ENCODE peak calls at places on chromosomes 3 and 15, in five cellular contexts. S is fibroblast of lung, D is HCT116, T is neural progenitor cell, P is mammary epithelial cell. J is an unnamed sample. For H3K36me3 and H3K4me1, the result is how much of the 10 kb centered on the place peaks cover.

GRCh38 chr3:176848431-176849214 is 348.7 kb downstream of the TBL1XR1 start:
- DNase-seq in S (no peak), D (no peak), T (no peak), P (peak), J (peak)

GRCh38 chr3:22971497-22971896 is 231.6 kb upstream of the UBE2E2 start:
- DNase-seq in S (no peak), D (no peak), T (peak), P (no peak), J (no peak)

GRCh38 chr3:189637755-189638154 is 6.6 kb downstream of the TP63 start:
- DNase-seq in S (no peak), D (no peak), T (no peak), P (no peak), J (no peak)

GRCh38 chr3:142647856-142648255 is 51.7 kb downstream of the PLS1 start:
- DNase-seq in S (no peak), D (peak), T (no peak), P (peak), J (no peak)

GRCh38 chr3:33152363-33153360 is 38.8 kb downstream of the CRTAP start:
- DNase-seq in S (no peak), D (no peak), T (no peak), P (peak), J (no peak)

GRCh38 chr15:48059786-48060185 is 61.0 kb upstream of the SLC24A5 start:
- DNase-seq in S (peak), D (no peak), T (no peak), P (no peak), J (peak)

GRCh38 chr15:63870403-63871209 is 36.9 kb upstream of the HERC1 start:
- DNase-seq in S (peak), D (no peak), T (peak), P (peak), J (peak)

GRCh38 chr15:63014578-63014977 is 28.0 kb upstream of the TPM1 start:
- DNase-seq in S (no peak), D (no peak), T (no peak), P (no peak), J (no peak)

GRCh38 chr3:11560746-11561145 is 83.0 kb downstream of the VGLL4 start:
- DNase-seq in S (peak), D (no peak), T (no peak), P (no peak), J (no peak)

GRCh38 chr3:51962854-51963530 is 4.3 kb downstream of the PCBP4 start:
- DNase-seq in S (no peak), D (no peak), T (no peak), P (no peak), J (no peak)

GRCh38 chr3:37902674-37903073 is 41.0 kb downstream of the CTDSPL start:
- DNase-seq in S (no peak), D (no peak), T (no peak), P (no peak), J (no peak)

GRCh38 chr3:12966847-12967750 is 106.1 kb downstream of the IQSEC1 start:
- DNase-seq in S (peak), D (no peak), T (no peak), P (peak), J (peak)

GRCh38 chr15:82812994-82813393 is 3.6 kb downstream of the WHAMM start:
- DNase-seq in S (no peak), D (no peak), T (no peak), P (no peak), J (peak)

GRCh38 chr3:119831022-119831421 is 49.1 kb downstream of the NR1I2 start:
- DNase-seq in S (no peak), D (no peak), T (no peak), P (no peak), J (no peak)

GRCh38 chr15:98896002-98896721 is 111.4 kb downstream of the PGPEP1L start:
- DNase-seq in S (peak), D (no peak), T (no peak), P (peak), J (peak)

GRCh38 chr3:192930585-192930984 is 12.9 kb upstream of the MB21D2 start:
- DNase-seq in S (no peak), D (no peak), T (no peak), P (peak), J (no peak)

GRCh38 chr15:34213690-34214089 is 3.8 kb upstream of the KATNBL1 start:
- DNase-seq in S (no peak), D (no peak), T (no peak), P (no peak), J (no peak)

GRCh38 chr3:123218990-123219389 is 17.2 kb downstream of the SEC22A start:
- DNase-seq in S (no peak), D (no peak), T (no peak), P (no peak), J (no peak)

GRCh38 chr15:86691091-86691490 is 611.4 kb downstream of the AGBL1 start:
- DNase-seq in S (no peak), D (no peak), T (no peak), P (no peak), J (no peak)

GRCh38 chr3:45976191-45977091 is 19.2 kb downstream of the FYCO1 start:
- DNase-seq in S (no peak), D (no peak), T (no peak), P (no peak), J (no peak)

GRCh38 chr15:94040523-94041248 is 190.7 kb upstream of the MCTP2 start:
- DNase-seq in S (no peak), D (no peak), T (no peak), P (no peak), J (no peak)

GRCh38 chr3:167466961-167467360 is 6.9 kb downstream of the SERPINI2 start:
- DNase-seq in S (no peak), D (no peak), T (no peak), P (no peak), J (no peak)

GRCh38 chr3:14481018-14481645 is 59.0 kb downstream of the GRIP2 start:
- DNase-seq in S (no peak), D (no peak), T (no peak), P (peak), J (no peak)

GRCh38 chr3:14482271-14482721 is 57.8 kb downstream of the GRIP2 start:
- DNase-seq in S (no peak), D (no peak), T (no peak), P (no peak), J (no peak)

GRCh38 chr3:14483286-14483685 is 56.9 kb downstream of the GRIP2 start:
- DNase-seq in S (no peak), D (no peak), T (no peak), P (no peak), J (no peak)

GRCh38 chr3:14480207-14481017 is 59.7 kb downstream of the GRIP2 start:
- DNase-seq in S (no peak), D (no peak), T (no peak), P (peak), J (no peak)

GRCh38 chr3:14481646-14482036 is 58.5 kb downstream of the GRIP2 start:
- DNase-seq in S (no peak), D (no peak), T (no peak), P (no peak), J (no peak)
- H3K36me3 ChIP-seq in S (under half), D (under half), T (under half), P (under half), J (under half)

GRCh38 chr15:85030301-85031049 is 48.8 kb downstream of the PDE8A start:
- DNase-seq in S (no peak), D (no peak), T (no peak), P (peak), J (no peak)

GRCh38 chr15:85029221-85029620 is 47.6 kb downstream of the PDE8A start:
- DNase-seq in S (no peak), D (no peak), T (no peak), P (no peak), J (no peak)

GRCh38 chr15:85027033-85027380 is 45.4 kb downstream of the PDE8A start:
- DNase-seq in S (no peak), D (no peak), T (no peak), P (no peak), J (no peak)

GRCh38 chr15:85026304-85027032 is 44.8 kb downstream of the PDE8A start:
- DNase-seq in S (no peak), D (no peak), T (no peak), P (no peak), J (peak)

GRCh38 chr15:85028416-85028815 is 46.8 kb downstream of the PDE8A start:
- DNase-seq in S (no peak), D (no peak), T (no peak), P (no peak), J (no peak)
- H3K4me1 ChIP-seq in S (under half), D (under half), T (under half), P (under half), J (half or more)

GRCh38 chr15:77001966-77002365 is 7.0 kb downstream of the PSTPIP1 start:
- DNase-seq in S (no peak), D (no peak), T (no peak), P (no peak), J (no peak)
- H3K9ac ChIP-seq in S (no peak), D (no peak), T (no peak), P (no peak), J (no peak)

DNA sequence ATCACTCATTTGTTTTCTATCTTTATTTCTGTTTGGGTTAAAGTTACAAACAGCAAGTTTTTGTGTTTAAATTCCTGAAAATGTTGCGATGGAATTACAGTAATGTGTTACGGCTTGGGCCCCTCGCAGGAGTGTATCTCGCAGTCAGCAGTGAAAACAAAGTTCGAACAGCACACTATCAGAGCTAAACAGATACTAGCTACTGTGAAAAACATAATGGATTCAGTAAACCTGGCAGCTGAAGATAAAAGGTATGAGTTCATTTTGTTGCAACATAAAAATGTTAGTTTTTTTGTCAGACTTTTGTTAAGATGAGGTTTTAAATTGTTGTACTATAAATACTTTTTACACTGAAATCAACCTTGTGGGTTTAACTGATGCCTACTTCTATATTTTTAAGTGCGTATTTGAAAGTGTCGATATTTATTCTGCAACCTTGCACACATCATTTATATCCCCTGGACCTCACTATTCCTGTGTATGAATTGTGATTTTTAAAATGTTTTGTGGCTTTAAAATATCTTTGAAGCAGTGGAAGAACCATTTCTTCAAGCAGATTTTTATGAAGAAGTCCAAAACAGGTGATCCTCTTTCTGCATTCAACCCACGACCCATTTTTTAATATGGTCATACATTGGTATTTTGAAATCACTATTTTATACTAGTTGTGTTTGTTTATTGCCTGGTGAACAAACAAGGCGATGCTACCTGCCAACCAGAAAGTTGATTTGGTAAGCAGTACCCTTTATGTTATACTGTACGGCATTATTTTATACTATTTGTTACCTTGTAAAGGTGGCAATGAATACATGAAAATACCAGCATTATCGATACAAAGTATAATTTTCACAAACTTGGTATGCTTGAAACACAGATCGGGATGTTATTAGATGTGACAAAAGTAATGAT is 27.8 kb downstream of the MFN1 start:
- DNase-seq in S (no peak), D (no peak), T (no peak), P (no peak), J (no peak)
- H3K36me3 ChIP-seq in S (under half), D (under half), T (under half), P (under half), J (half or more)

DNA sequence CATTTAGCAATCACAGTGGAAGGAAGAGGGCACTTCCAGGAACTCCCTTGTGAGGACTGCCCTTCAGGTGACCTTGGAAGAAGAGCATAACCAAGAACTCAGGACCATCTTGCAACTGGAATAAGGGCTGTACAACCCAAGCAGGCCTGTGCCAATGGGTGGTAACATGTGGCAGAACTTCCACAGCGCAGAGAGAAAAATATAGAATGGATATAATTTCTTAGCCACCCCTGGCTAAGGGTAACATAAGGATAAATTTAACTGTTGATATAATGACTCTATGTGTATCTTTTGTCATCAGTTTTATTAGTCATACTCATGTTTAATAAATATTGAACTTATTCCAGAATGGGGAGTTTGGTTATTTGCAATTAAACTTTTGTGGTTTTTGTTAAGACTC is 13.4 kb upstream of the MFSD1 start:
- DNase-seq in S (peak), D (no peak), T (no peak), P (no peak), J (no peak)
- H3K4me1 ChIP-seq in S (under half), D (under half), T (under half), P (under half), J (under half)

J was measured in adipocyte.